ENCODE peak calls at places on chromosomes 5 and 9, in five cellular contexts. One of them, this sample, is unnamed.

GRCh38 chr5:174920906-174921550 is 196.6 kb downstream of the MSX2 start:
- DNase-seq in HepG2: no peak
- DNase-seq in SK-N-SH: no peak
- DNase-seq in IMR-90: no peak
- DNase-seq in K562: no peak
- DNase-seq in this sample: no peak

GRCh38 chr5:175363300-175363699 is 80.7 kb downstream of the DRD1 start:
- DNase-seq in HepG2: no peak
- DNase-seq in SK-N-SH: no peak
- DNase-seq in K562: no peak
- DNase-seq in IMR-90: no peak
- DNase-seq in this sample: no peak

GRCh38 chr9:35945341-35946018 is 12.5 kb downstream of the OR2S2 start:
- DNase-seq in IMR-90: peak
- DNase-seq in K562: peak
- DNase-seq in HepG2: peak
- DNase-seq in SK-N-SH: peak
- DNase-seq in this sample: no peak

GRCh38 chr5:77628840-77629552 is 9.5 kb downstream of the OTP start:
- DNase-seq in IMR-90: no peak
- DNase-seq in K562: no peak
- DNase-seq in HepG2: no peak
- DNase-seq in SK-N-SH: peak
- DNase-seq in this sample: no peak

GRCh38 chr5:81553570-81554212 is 159.8 kb upstream of the ACOT12 start:
- DNase-seq in K562: no peak
- DNase-seq in HepG2: no peak
- DNase-seq in IMR-90: no peak
- DNase-seq in SK-N-SH: no peak
- DNase-seq in this sample: no peak

GRCh38 chr9:18490591-18491370 is 16.8 kb downstream of the ADAMTSL1 start:
- DNase-seq in IMR-90: peak
- DNase-seq in HepG2: no peak
- DNase-seq in K562: no peak
- DNase-seq in SK-N-SH: no peak
- DNase-seq in this sample: no peak

GRCh38 chr5:119393746-119394145 is 37.9 kb downstream of the TNFAIP8 start:
- DNase-seq in K562: no peak
- DNase-seq in SK-N-SH: no peak
- DNase-seq in IMR-90: peak
- DNase-seq in HepG2: no peak
- DNase-seq in this sample: no peak

GRCh38 chr5:135829681-135830383 is 4.6 kb upstream of the SLC25A48 start:
- DNase-seq in IMR-90: peak
- DNase-seq in SK-N-SH: peak
- DNase-seq in HepG2: peak
- DNase-seq in K562: peak
- DNase-seq in this sample: no peak

GRCh38 chr5:160357861-160358411 is 12.5 kb downstream of the C1QTNF2 start:
- DNase-seq in SK-N-SH: no peak
- DNase-seq in IMR-90: no peak
- DNase-seq in K562: no peak
- DNase-seq in HepG2: no peak
- DNase-seq in this sample: no peak

GRCh38 chr5:50606179-50606578 is 60.3 kb upstream of the PARP8 start:
- DNase-seq in SK-N-SH: no peak
- DNase-seq in K562: no peak
- DNase-seq in IMR-90: no peak
- DNase-seq in HepG2: no peak
- DNase-seq in this sample: peak

GRCh38 chr5:174058433-174059122 is 13.1 kb downstream of the NSG2 start:
- DNase-seq in HepG2: no peak
- DNase-seq in SK-N-SH: no peak
- DNase-seq in IMR-90: no peak
- DNase-seq in K562: no peak
- DNase-seq in this sample: no peak

GRCh38 chr5:124628721-124629596 is 117.5 kb downstream of the ZNF608 start:
- DNase-seq in K562: peak
- DNase-seq in HepG2: peak
- DNase-seq in IMR-90: peak
- DNase-seq in SK-N-SH: no peak
- DNase-seq in this sample: no peak

GRCh38 chr9:14066815-14067214 is 247.1 kb downstream of the NFIB start:
- DNase-seq in K562: no peak
- DNase-seq in HepG2: no peak
- DNase-seq in SK-N-SH: no peak
- DNase-seq in IMR-90: no peak
- DNase-seq in this sample: no peak

GRCh38 chr9:109349431-109349846 is 28.6 kb upstream of the EPB41L4B start:
- DNase-seq in K562: no peak
- DNase-seq in SK-N-SH: no peak
- DNase-seq in HepG2: no peak
- DNase-seq in IMR-90: peak
- DNase-seq in this sample: no peak

GRCh38 chr5:180109920-180110319 is 38.4 kb upstream of the RNF130 start:
- DNase-seq in HepG2: no peak
- DNase-seq in SK-N-SH: no peak
- DNase-seq in K562: no peak
- DNase-seq in IMR-90: no peak
- DNase-seq in this sample: no peak

GRCh38 chr5:151671979-151672378 is 14.7 kb downstream of the SPARC start:
- DNase-seq in K562: no peak
- DNase-seq in HepG2: no peak
- DNase-seq in IMR-90: peak
- DNase-seq in SK-N-SH: no peak
- DNase-seq in this sample: no peak

GRCh38 chr5:109177782-109178181 is 232.0 kb downstream of the PJA2 start:
- DNase-seq in HepG2: no peak
- DNase-seq in K562: no peak
- DNase-seq in IMR-90: no peak
- DNase-seq in SK-N-SH: no peak
- DNase-seq in this sample: no peak

GRCh38 chr9:111975709-111976108 is 79.1 kb downstream of the UGCG start:
- DNase-seq in IMR-90: no peak
- DNase-seq in HepG2: peak
- DNase-seq in K562: no peak
- DNase-seq in SK-N-SH: no peak
- DNase-seq in this sample: peak

GRCh38 chr5:35345222-35345621 is 114.9 kb upstream of the PRLR start:
- DNase-seq in SK-N-SH: no peak
- DNase-seq in K562: no peak
- DNase-seq in IMR-90: no peak
- DNase-seq in HepG2: peak
- DNase-seq in this sample: no peak

GRCh38 chr9:127938298-127938690 is 640 bp upstream of the DPM2 start:
- DNase-seq in K562: peak
- DNase-seq in SK-N-SH: no peak
- DNase-seq in HepG2: no peak
- DNase-seq in IMR-90: no peak
- DNase-seq in this sample: no peak

GRCh38 chr5:91706785-91707520 is 323.8 kb upstream of the ARRDC3 start:
- DNase-seq in IMR-90: no peak
- DNase-seq in K562: no peak
- DNase-seq in SK-N-SH: no peak
- DNase-seq in HepG2: no peak
- DNase-seq in this sample: no peak

GRCh38 chr9:135032041-135032835 is 55.2 kb upstream of the OLFM1 start:
- DNase-seq in HepG2: no peak
- DNase-seq in K562: no peak
- DNase-seq in IMR-90: no peak
- DNase-seq in SK-N-SH: no peak
- DNase-seq in this sample: no peak

GRCh38 chr5:32138839-32139493 is 35.2 kb downstream of the GOLPH3 start:
- DNase-seq in SK-N-SH: no peak
- DNase-seq in K562: no peak
- DNase-seq in IMR-90: peak
- DNase-seq in HepG2: no peak
- DNase-seq in this sample: no peak

GRCh38 chr5:178667109-178667508 is 40.3 kb upstream of the CLK4 start:
- DNase-seq in K562: no peak
- DNase-seq in IMR-90: no peak
- DNase-seq in HepG2: no peak
- DNase-seq in SK-N-SH: no peak
- DNase-seq in this sample: no peak

GRCh38 chr9:118316831-118317230 is 612.6 kb downstream of the TLR4 start:
- DNase-seq in SK-N-SH: no peak
- DNase-seq in K562: no peak
- DNase-seq in IMR-90: no peak
- DNase-seq in HepG2: no peak
- DNase-seq in this sample: no peak

GRCh38 chr9:118321823-118322222 is 617.6 kb downstream of the TLR4 start:
- DNase-seq in K562: no peak
- DNase-seq in IMR-90: no peak
- DNase-seq in SK-N-SH: no peak
- DNase-seq in HepG2: no peak
- DNase-seq in this sample: no peak

GRCh38 chr9:118318770-118319443 is 614.7 kb downstream of the TLR4 start:
- DNase-seq in K562: no peak
- DNase-seq in HepG2: no peak
- DNase-seq in SK-N-SH: peak
- DNase-seq in IMR-90: no peak
- DNase-seq in this sample: no peak
- H2AFZ ChIP-seq in K562: no peak
- H2AFZ ChIP-seq in HepG2: no peak
- H2AFZ ChIP-seq in SK-N-SH: no peak
- H2AFZ ChIP-seq in IMR-90: no peak
- H2AFZ ChIP-seq in this sample: no peak

DNA sequence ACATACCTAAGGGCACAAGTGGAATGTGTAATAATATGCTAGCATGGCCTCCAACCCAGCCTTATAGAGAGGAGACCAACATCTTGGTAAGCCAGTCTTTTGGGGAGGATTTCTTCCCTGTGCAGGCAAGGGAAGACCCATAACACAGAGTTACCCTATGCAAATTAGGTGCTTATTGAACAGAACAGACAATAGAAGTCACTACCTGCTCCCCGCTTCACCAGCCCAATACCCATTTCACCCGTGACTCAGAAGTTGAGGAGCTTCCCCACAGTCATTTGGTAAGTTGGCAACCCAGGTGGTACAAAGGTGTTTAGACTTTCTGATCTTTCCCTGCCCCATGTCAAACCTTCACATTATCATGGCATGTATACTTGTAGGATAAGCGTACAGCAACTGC is 44.6 kb downstream of the AOPEP start:
- DNase-seq in K562: no peak
- DNase-seq in SK-N-SH: no peak
- DNase-seq in IMR-90: no peak
- DNase-seq in HepG2: no peak
- DNase-seq in this sample: no peak
- TF ChIP-seq SMC3 in K562: no peak
- TF ChIP-seq SMC3 in SK-N-SH: no peak
- TF ChIP-seq SMC3 in IMR-90: no peak
- TF ChIP-seq SMC3 in HepG2: no peak
- TF ChIP-seq SMC3 in this sample: no peak

GRCh38 chr5:72512179-72512860 is 5.1 kb upstream of the ZNF366 start:
- DNase-seq in SK-N-SH: no peak
- DNase-seq in HepG2: no peak
- DNase-seq in K562: no peak
- DNase-seq in IMR-90: no peak
- DNase-seq in this sample: no peak
- H2AFZ ChIP-seq in SK-N-SH: no peak
- H2AFZ ChIP-seq in HepG2: no peak
- H2AFZ ChIP-seq in K562: no peak
- H2AFZ ChIP-seq in IMR-90: no peak
- H2AFZ ChIP-seq in this sample: no peak

GRCh38 chr5:38540348-38540747 is 16.1 kb downstream of the LIFR start:
- DNase-seq in K562: no peak
- DNase-seq in IMR-90: no peak
- DNase-seq in HepG2: no peak
- DNase-seq in SK-N-SH: no peak
- DNase-seq in this sample: no peak

GRCh38 chr5:38541174-38541724 is 15.2 kb downstream of the LIFR start:
- DNase-seq in SK-N-SH: no peak
- DNase-seq in HepG2: no peak
- DNase-seq in IMR-90: peak
- DNase-seq in K562: no peak
- DNase-seq in this sample: no peak

GRCh38 chr5:38543886-38544285 is 12.6 kb downstream of the LIFR start:
- DNase-seq in IMR-90: no peak
- DNase-seq in HepG2: no peak
- DNase-seq in K562: no peak
- DNase-seq in SK-N-SH: no peak
- DNase-seq in this sample: no peak

GRCh38 chr5:38546691-38547146 is 9.7 kb downstream of the LIFR start:
- DNase-seq in HepG2: peak
- DNase-seq in IMR-90: no peak
- DNase-seq in K562: no peak
- DNase-seq in SK-N-SH: no peak
- DNase-seq in this sample: no peak

DNA sequence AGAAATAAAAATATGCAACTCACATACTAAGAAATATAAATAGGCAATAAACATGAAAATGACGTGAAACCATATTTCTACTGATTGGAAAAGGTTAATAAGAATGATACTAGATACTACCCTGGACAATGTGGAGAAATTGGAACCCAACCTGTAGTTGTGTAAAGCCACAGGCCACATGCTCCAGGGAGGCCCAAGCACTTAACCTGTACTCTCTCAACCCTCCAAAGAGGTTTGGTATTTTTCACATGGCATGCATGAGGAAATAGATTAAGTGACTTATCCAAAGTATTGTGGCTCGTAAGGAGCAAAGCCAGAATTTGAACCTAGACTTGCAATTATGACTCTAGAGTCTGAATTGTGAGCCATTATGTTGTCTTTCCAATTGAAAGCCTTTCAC is 13.4 kb downstream of the LIFR start:
- DNase-seq in HepG2: no peak
- DNase-seq in K562: no peak
- DNase-seq in IMR-90: no peak
- DNase-seq in SK-N-SH: no peak
- DNase-seq in this sample: no peak
- TF ChIP-seq SMC3 in HepG2: no peak
- TF ChIP-seq SMC3 in K562: no peak
- TF ChIP-seq SMC3 in IMR-90: no peak
- TF ChIP-seq SMC3 in SK-N-SH: no peak
- TF ChIP-seq SMC3 in this sample: no peak

DNA sequence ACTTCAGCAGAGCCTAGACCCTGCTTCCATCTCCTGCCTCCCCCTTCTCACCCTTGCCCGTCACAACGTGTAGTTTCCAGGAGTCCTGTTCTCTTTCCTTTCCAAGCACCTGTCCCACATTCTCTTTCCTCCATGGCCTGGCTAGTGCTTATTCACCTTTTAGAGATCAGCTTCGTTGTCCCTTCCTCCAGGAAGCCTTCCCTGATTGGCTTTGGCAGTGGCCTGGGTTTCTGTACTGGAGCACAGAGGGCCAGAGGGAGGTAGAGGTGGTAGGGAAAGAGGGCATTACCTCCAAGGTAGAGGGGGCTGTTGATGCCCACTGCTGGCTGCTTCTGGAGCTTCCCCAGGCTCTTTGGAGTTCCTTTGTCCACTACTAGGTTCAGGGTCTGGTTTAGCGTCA is 93.7 kb upstream of the PANK3 start:
- DNase-seq in IMR-90: no peak
- DNase-seq in SK-N-SH: no peak
- DNase-seq in K562: no peak
- DNase-seq in HepG2: no peak
- DNase-seq in this sample: no peak
- H2AFZ ChIP-seq in IMR-90: no peak
- H2AFZ ChIP-seq in SK-N-SH: no peak
- H2AFZ ChIP-seq in K562: no peak
- H2AFZ ChIP-seq in HepG2: no peak
- H2AFZ ChIP-seq in this sample: no peak